ENCODE peak calls at places on chromosomes 6 and 20, in nine cellular contexts. U is B cell; X is activated CD4-positive, alpha-beta T cell treated with anti-CD3 and anti-CD28 coated beads for 36 hours; L is T-helper 17 cell; Z is memory B cell; J is heart right ventricle; W is activated CD8-positive, alpha-beta memory T cell treated with anti-CD3 and anti-CD28 coated beads, Interleukin-2, amount 10 ng/mL, durations not matched to agents 7 days and 5 days; I is psoas muscle; C is activated T-cell treated with anti-CD3 and anti-CD28 coated beads, Interleukin-2, amount 50 U/mL, for 72 hours. P is an unnamed sample.

GRCh38 chr6:125149256-125150144 is 4.1 kb upstream of the TPD52L1 start:
- ATAC-seq in J (no peak), U (no peak), L (no peak), X (no peak), I (peak; percentile 67), C (no peak), Z (no peak), W (no peak), P (peak; percentile 58)

GRCh38 chr20:1674990-1675389 is 17.4 kb upstream of the SIRPG start:
- ATAC-seq in I (no peak), W (peak; percentile 4), Z (no peak), X (no peak), J (no peak), U (no peak), C (no peak), L (no peak), P (no peak)

GRCh38 chr6:159884720-159885119 is 6.1 kb upstream of the MAS1 start:
- ATAC-seq in Z (no peak), L (no peak), J (no peak), W (no peak), I (no peak), C (no peak), U (no peak), X (no peak), P (no peak)

GRCh38 chr6:143058987-143059386 is 1.7 kb upstream of the AIG1 start:
- ATAC-seq in Z (no peak), X (no peak), U (no peak), L (no peak), C (no peak), J (no peak), W (no peak), I (no peak), P (no peak)

GRCh38 chr6:27892596-27893058 is 19.6 kb downstream of the OR2B2 start:
- ATAC-seq in U (no peak), J (no peak), W (peak; percentile 0), C (no peak), I (no peak), L (peak; percentile 21), Z (no peak), X (peak; percentile 0), P (no peak)

GRCh38 chr6:50853924-50854323 is 35.3 kb downstream of the TFAP2B start:
- ATAC-seq in J (no peak), I (no peak), C (no peak), Z (no peak), U (no peak), X (no peak), L (no peak), W (no peak), P (no peak)

GRCh38 chr6:43402819-43403218 is 24.5 kb upstream of the ABCC10 start:
- ATAC-seq in Z (no peak), U (no peak), W (no peak), L (no peak), I (no peak), X (no peak), C (no peak), J (no peak), P (peak; percentile 15)

GRCh38 chr6:164523060-164523459 is 786.3 kb downstream of the C6orf118 start:
- ATAC-seq in C (no peak), Z (no peak), J (no peak), U (no peak), X (no peak), W (no peak), L (no peak), I (no peak), P (no peak)

GRCh38 chr20:57804470-57805250 is 94.8 kb upstream of the PMEPA1 start:
- ATAC-seq in Z (no peak), W (no peak), X (no peak), I (no peak), L (no peak), J (no peak), U (no peak), C (no peak), P (no peak)

GRCh38 chr6:53426544-53427270 is 78.0 kb upstream of the ELOVL5 start:
- ATAC-seq in Z (peak; percentile 57), C (peak; percentile 96), J (no peak), X (peak; percentile 96), L (peak; percentile 35), I (no peak), W (peak; percentile 78), U (no peak), P (no peak)

GRCh38 chr6:10759312-10759839 is 11.8 kb downstream of the TMEM14B start:
- ATAC-seq in I (no peak), J (peak; percentile 69), C (peak; percentile 55), U (peak; percentile 28), Z (peak; percentile 39), W (peak; percentile 51), X (peak; percentile 64), L (peak; percentile 58), P (peak; percentile 76)